ENCODE peak calls at places on chromosomes 7 and 10, in seven cellular contexts. X, T, R, F, O, Q and I are unnamed samples.

GRCh38 chr10:6044651-6045599 is 17.2 kb downstream of the IL2RA start:
- DNase-seq in X (no peak), T (no peak), R (peak; percentile 84), F (no peak), O (no peak), Q (no peak), I (no peak)

GRCh38 chr7:17392846-17393245 is 94.4 kb downstream of the AHR start:
- DNase-seq in X (no peak), T (no peak), R (no peak), F (no peak), O (peak; percentile 89), Q (no peak), I (no peak)

GRCh38 chr10:87721781-87722180 is 62.1 kb downstream of the PAPSS2 start:
- DNase-seq in X (no peak), T (no peak), R (no peak), F (no peak), O (no peak), Q (no peak), I (no peak)

GRCh38 chr7:1925973-1926907 is 256.2 kb downstream of the ELFN1 start:
- DNase-seq in X (no peak), T (no peak), R (peak; percentile 90), F (peak; percentile 38), O (no peak), Q (no peak), I (no peak)

GRCh38 chr7:114622189-114622588 is 207.6 kb downstream of the FOXP2 start:
- DNase-seq in X (no peak), T (no peak), R (no peak), F (no peak), O (no peak), Q (no peak), I (no peak)

GRCh38 chr7:29478218-29478617 is 85.4 kb upstream of the PRR15 start:
- DNase-seq in X (no peak), T (no peak), R (no peak), F (no peak), O (no peak), Q (no peak), I (no peak)

GRCh38 chr10:93757136-93757535 is 600 bp upstream of the LGI1 start:
- DNase-seq in X (no peak), T (no peak), R (no peak), F (no peak), O (peak; percentile 3), Q (no peak), I (no peak)

GRCh38 chr7:131897016-131897789 is 340.8 kb upstream of the PODXL start:
- DNase-seq in X (no peak), T (peak; percentile 31), R (no peak), F (no peak), O (peak; percentile 95), Q (no peak), I (no peak)

GRCh38 chr10:95430231-95430951 is 130.8 kb downstream of the SORBS1 start:
- DNase-seq in X (peak; percentile 78), T (peak; percentile 58), R (peak; percentile 58), F (peak; percentile 16), O (peak; percentile 65), Q (peak; percentile 84), I (peak; percentile 25)

GRCh38 chr10:61757525-61758397 is 95.0 kb downstream of the CABCOCO1 start:
- DNase-seq in X (no peak), T (peak; percentile 65), R (no peak), F (no peak), O (peak; percentile 67), Q (no peak), I (no peak)

GRCh38 chr10:52314822-52315552 is 906 bp downstream of the DKK1 start:
- DNase-seq in X (peak; percentile 37), T (no peak), R (no peak), F (no peak), O (peak; percentile 54), Q (peak; percentile 27), I (no peak)

GRCh38 chr7:100799037-100799896 is 28.1 kb downstream of the EPHB4 start:
- DNase-seq in X (peak; percentile 63), T (peak; percentile 18), R (peak; percentile 62), F (peak; percentile 47), O (peak; percentile 52), Q (peak; percentile 19), I (peak; percentile 25)

GRCh38 chr7:116213361-116214155 is 3.2 kb downstream of the TES start:
- DNase-seq in X (no peak), T (no peak), R (no peak), F (no peak), O (no peak), Q (no peak), I (no peak)

GRCh38 chr7:44587843-44588711 is 6.0 kb upstream of the TMED4 start:
- DNase-seq in X (no peak), T (peak; percentile 56), R (peak; percentile 77), F (peak; percentile 58), O (peak; percentile 72), Q (peak; percentile 74), I (no peak)

GRCh38 chr10:11036424-11037011 is 18.8 kb downstream of the CELF2 start:
- DNase-seq in X (peak; percentile 49), T (peak; percentile 62), R (no peak), F (no peak), O (peak; percentile 56), Q (no peak), I (no peak)

GRCh38 chr10:77279207-77279606 is 358.4 kb downstream of the KCNMA1 start:
- DNase-seq in X (no peak), T (no peak), R (peak; percentile 60), F (no peak), O (peak; percentile 55), Q (no peak), I (no peak)

GRCh38 chr10:46299531-46300366 is 13.0 kb downstream of the ANTXRL start:
- DNase-seq in X (no peak), T (no peak), R (no peak), F (no peak), O (no peak), Q (no peak), I (no peak)

GRCh38 chr7:27970350-27970749 is 210.2 kb downstream of the JAZF1 start:
- DNase-seq in X (no peak), T (no peak), R (no peak), F (no peak), O (no peak), Q (no peak), I (no peak)

GRCh38 chr10:121994429-121994881 is 5.5 kb downstream of the TACC2 start:
- DNase-seq in X (no peak), T (no peak), R (no peak), F (no peak), O (no peak), Q (no peak), I (no peak)

GRCh38 chr7:40815512-40815911 is 680.7 kb downstream of the SUGCT start:
- DNase-seq in X (peak; percentile 51), T (peak; percentile 60), R (no peak), F (no peak), O (peak; percentile 62), Q (no peak), I (no peak)

GRCh38 chr7:151857412-151857811 is 19.5 kb downstream of the PRKAG2 start:
- DNase-seq in X (no peak), T (no peak), R (no peak), F (no peak), O (no peak), Q (no peak), I (no peak)

GRCh38 chr10:119535837-119536507 is 6.5 kb downstream of the RGS10 start:
- DNase-seq in X (no peak), T (no peak), R (no peak), F (no peak), O (no peak), Q (no peak), I (no peak)

GRCh38 chr7:12358694-12359093 is 45.0 kb downstream of the VWDE start:
- DNase-seq in X (no peak), T (no peak), R (no peak), F (no peak), O (peak; percentile 1), Q (no peak), I (no peak)

GRCh38 chr7:81857385-81857784 is 87.5 kb upstream of the HGF start:
- DNase-seq in X (no peak), T (no peak), R (no peak), F (no peak), O (no peak), Q (no peak), I (no peak)

GRCh38 chr10:87782721-87783120 is 35.3 kb downstream of the ATAD1 start:
- DNase-seq in X (no peak), T (no peak), R (no peak), F (no peak), O (no peak), Q (no peak), I (no peak)

GRCh38 chr10:12766222-12766621 is 235.3 kb downstream of the CCDC3 start:
- DNase-seq in X (no peak), T (no peak), R (no peak), F (no peak), O (no peak), Q (no peak), I (peak; percentile 36)